ENCODE peak calls at places on chromosomes 5 and 9, in six cellular contexts. U is spleen; Z is heart right ventricle; X is CD8-positive, alpha-beta memory T cell; K is neural progenitor cell; Q is neuronal stem cell. V is an unnamed sample. For H3K9me3, the result is how much of the 10 kb centered on the place peaks cover.

GRCh38 chr9:38380230-38380871 is 12.2 kb upstream of the ALDH1B1 start:
- DNase-seq in U (no peak), Z (no peak), X (no peak), K (no peak), Q (no peak), V (no peak)

GRCh38 chr9:114806571-114806970 is 732 bp upstream of the TNFSF15 start:
- DNase-seq in U (no peak), Z (no peak), X (no peak), K (no peak), Q (no peak), V (no peak)

GRCh38 chr5:94243612-94244011 is 374.8 kb downstream of the KIAA0825 start:
- DNase-seq in U (no peak), Z (no peak), X (no peak), K (no peak), Q (no peak), V (no peak)

GRCh38 chr9:92654481-92655301 is 15.2 kb downstream of the IPPK start:
- DNase-seq in U (peak), Z (no peak), X (no peak), K (no peak), Q (no peak), V (no peak)

GRCh38 chr9:134458111-134458845 is 132.0 kb downstream of the RXRA start:
- DNase-seq in U (no peak), Z (no peak), X (no peak), K (no peak), Q (no peak), V (no peak)

GRCh38 chr5:75716715-75717081 is 539 bp downstream of the POC5 start:
- DNase-seq in U (peak), Z (no peak), X (no peak), K (peak), Q (no peak), V (no peak)

GRCh38 chr5:171776747-171777419 is 8.7 kb upstream of the SMIM23 start:
- DNase-seq in U (no peak), Z (no peak), X (no peak), K (no peak), Q (no peak), V (no peak)

GRCh38 chr9:132651259-132651658 is 18.5 kb downstream of the DDX31 start:
- DNase-seq in U (no peak), Z (no peak), X (no peak), K (no peak), Q (no peak), V (no peak)

GRCh38 chr5:139774980-139775654 is 20.5 kb upstream of the PSD2 start:
- DNase-seq in U (peak), Z (peak), X (peak), K (peak), Q (peak), V (peak)

GRCh38 chr9:81032030-81032572 is 657.2 kb downstream of the TLE1 start:
- DNase-seq in U (no peak), Z (no peak), X (no peak), K (no peak), Q (no peak), V (peak)

GRCh38 chr5:179222246-179223017 is 122.8 kb downstream of the ADAMTS2 start:
- DNase-seq in U (peak), Z (no peak), X (no peak), K (no peak), Q (no peak), V (no peak)

GRCh38 chr9:292915-293314 is 78.2 kb downstream of the DOCK8 start:
- DNase-seq in U (no peak), Z (no peak), X (no peak), K (no peak), Q (no peak), V (no peak)

GRCh38 chr5:170442921-170443320 is 53.8 kb upstream of the KCNMB1 start:
- DNase-seq in U (no peak), Z (no peak), X (no peak), K (no peak), Q (no peak), V (no peak)

GRCh38 chr9:8309258-8309657 is 509.7 kb upstream of the DMAC1 start:
- DNase-seq in U (no peak), Z (no peak), X (no peak), K (no peak), Q (no peak), V (no peak)
- H3K9me3 ChIP-seq in U (under half), Z (under half), X (under half), K (under half), Q (under half), V (under half)

DNA sequence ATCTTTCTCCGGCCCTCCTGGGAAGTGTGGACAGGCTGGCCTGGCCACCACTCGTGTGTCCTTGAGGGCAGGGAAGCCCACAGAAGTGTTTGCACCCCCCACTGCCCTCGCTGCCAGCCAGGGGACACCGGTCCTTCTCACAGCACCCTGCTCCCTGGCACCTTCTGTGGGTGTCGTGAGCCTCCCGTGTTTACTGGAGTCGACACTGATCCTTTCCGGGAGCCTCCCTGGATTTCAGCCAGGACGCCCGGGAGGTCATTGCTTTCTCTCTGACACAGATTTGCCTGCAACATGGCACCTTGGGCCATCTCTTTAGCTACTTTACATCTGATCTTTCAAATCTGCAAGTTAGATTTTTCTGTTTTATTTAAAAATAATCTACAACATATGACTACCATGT is 120.4 kb upstream of the CACNA1B start:
- DNase-seq in U (no peak), Z (peak), X (no peak), K (no peak), Q (no peak), V (peak)
- H3K9me3 ChIP-seq in U (under half), Z (under half), X (under half), K (under half), Q (under half), V (under half)

GRCh38 chr5:230711-231110 is 12.6 kb downstream of the SDHA start:
- DNase-seq in U (no peak), Z (no peak), X (no peak), K (no peak), Q (no peak), V (no peak)

GRCh38 chr5:234450-234849 is 16.3 kb downstream of the SDHA start:
- DNase-seq in U (no peak), Z (no peak), X (no peak), K (no peak), Q (no peak), V (no peak)

GRCh38 chr5:228886-229285 is 10.8 kb downstream of the SDHA start:
- DNase-seq in U (no peak), Z (no peak), X (no peak), K (no peak), Q (no peak), V (no peak)

DNA sequence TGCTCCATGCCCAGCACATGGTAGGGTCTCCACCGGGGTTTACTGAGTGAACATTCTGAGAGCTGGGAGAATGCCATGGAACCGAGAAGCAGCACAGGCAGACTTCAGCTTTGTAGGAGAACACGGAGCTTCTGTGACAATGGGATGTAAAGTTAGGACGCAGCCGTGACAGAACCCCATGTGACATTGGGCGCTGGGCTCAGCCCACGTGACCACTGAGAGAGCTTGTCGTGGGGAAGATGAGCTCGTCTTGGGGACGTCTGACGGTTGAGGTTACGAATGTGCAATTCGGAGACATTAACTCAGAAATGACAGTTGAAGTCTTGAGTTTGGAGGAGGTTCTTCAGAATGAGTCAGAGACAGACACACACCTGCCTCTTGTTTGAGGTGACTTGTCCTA is 13.5 kb downstream of the SDHA start:
- DNase-seq in U (no peak), Z (no peak), X (no peak), K (no peak), Q (no peak), V (no peak)
- H3K9me3 ChIP-seq in U (under half), Z (under half), X (under half), K (under half), Q (under half), V (under half)

GRCh38 chr9:79604921-79605562 is 33.3 kb downstream of the TLE4 start:
- DNase-seq in U (no peak), Z (no peak), X (no peak), K (no peak), Q (no peak), V (no peak)
- H3K9me3 ChIP-seq in U (under half), Z (under half), X (under half), K (under half), Q (under half), V (under half)

GRCh38 chr9:102875687-102876086 is 119.4 kb upstream of the CYLC2 start:
- DNase-seq in U (no peak), Z (no peak), X (no peak), K (no peak), Q (no peak), V (no peak)
- H3K9me3 ChIP-seq in U (under half), Z (under half), X (under half), K (under half), Q (under half), V (under half)

GRCh38 chr5:3380689-3381088 is 214.9 kb upstream of the IRX1 start:
- DNase-seq in U (no peak), Z (no peak), X (no peak), K (no peak), Q (no peak), V (no peak)
- H3K9me3 ChIP-seq in U (under half), Z (under half), X (under half), K (under half), Q (under half), V (under half)